ENCODE peak calls at places on chromosomes 12 and 14, in six cellular contexts. A is foreskin fibroblast, B is type B pancreatic cell, L is psoas muscle, D is endothelial cell, E is left ventricle myocardium inferior. O is an unnamed sample.

GRCh38 chr12:15151141-15152091 is 69.8 kb downstream of the RERG start:
- DNase-seq in E (no peak), L (no peak), A (no peak), B (no peak), D (no peak), O (no peak)

GRCh38 chr14:75513911-75514672 is 8.2 kb upstream of the BATF start:
- DNase-seq in A (no peak), E (no peak), B (no peak), D (no peak), L (no peak), O (no peak)

GRCh38 chr12:93453633-93454032 is 11.9 kb upstream of the UBE2N start:
- DNase-seq in D (no peak), B (no peak), E (no peak), A (no peak), L (no peak), O (no peak)

GRCh38 chr14:85399196-85399595 is 130.7 kb upstream of the FLRT2 start:
- DNase-seq in B (no peak), D (no peak), E (no peak), A (no peak), L (no peak), O (no peak)

GRCh38 chr14:75559451-75560187 is 18.8 kb upstream of the FLVCR2 start:
- DNase-seq in E (no peak), D (no peak), L (no peak), A (peak), B (no peak), O (peak)

GRCh38 chr14:59634617-59635016 is 58.0 kb upstream of the CCDC175 start:
- DNase-seq in E (no peak), A (no peak), B (no peak), L (no peak), D (no peak), O (no peak)

GRCh38 chr12:82055391-82055790 is 296.2 kb upstream of the PPFIA2 start:
- DNase-seq in B (no peak), L (no peak), D (no peak), A (no peak), E (no peak), O (no peak)

GRCh38 chr14:54189358-54190354 is 207.2 kb upstream of the CDKN3 start:
- DNase-seq in B (no peak), A (peak), D (no peak), L (no peak), E (no peak), O (no peak)

GRCh38 chr12:118418385-118419057 is 42.2 kb downstream of the SUDS3 start:
- DNase-seq in L (no peak), E (no peak), D (no peak), A (no peak), B (no peak), O (no peak)

GRCh38 chr12:14841761-14842160 is 1.6 kb downstream of the ART4 start:
- DNase-seq in D (no peak), L (peak), A (peak), E (peak), B (no peak), O (no peak)

GRCh38 chr12:53770281-53770680 is 18.5 kb upstream of the CISTR start:
- DNase-seq in L (no peak), D (no peak), B (no peak), A (peak), E (no peak), O (no peak)

GRCh38 chr12:95102916-95103671 is 29.7 kb upstream of the NR2C1 start:
- DNase-seq in D (no peak), L (no peak), A (peak), B (no peak), E (no peak), O (peak)

GRCh38 chr14:98897605-98898309 is 374.2 kb downstream of the BCL11B start:
- DNase-seq in L (no peak), E (no peak), B (no peak), A (no peak), D (no peak), O (no peak)

GRCh38 chr14:91348861-91349465 is 68.7 kb downstream of the CCDC88C start:
- DNase-seq in B (no peak), E (no peak), D (no peak), L (no peak), A (no peak), O (no peak)

GRCh38 chr12:11067514-11067913 is 5.4 kb upstream of the TAS2R46 start:
- DNase-seq in A (no peak), L (no peak), D (no peak), B (no peak), E (no peak), O (no peak)

GRCh38 chr12:71938728-71939385 is at the start of gene TPH2:
- DNase-seq in E (peak), L (peak), A (no peak), D (peak), B (peak), O (no peak)

GRCh38 chr14:104676694-104677505 is 12.5 kb upstream of the INF2 start:
- DNase-seq in E (peak), L (peak), D (peak), A (no peak), B (no peak), O (no peak)

GRCh38 chr12:104741497-104742367 is 216.4 kb downstream of the SLC41A2 start:
- DNase-seq in D (no peak), A (no peak), E (no peak), B (no peak), L (no peak), O (no peak)

DNA sequence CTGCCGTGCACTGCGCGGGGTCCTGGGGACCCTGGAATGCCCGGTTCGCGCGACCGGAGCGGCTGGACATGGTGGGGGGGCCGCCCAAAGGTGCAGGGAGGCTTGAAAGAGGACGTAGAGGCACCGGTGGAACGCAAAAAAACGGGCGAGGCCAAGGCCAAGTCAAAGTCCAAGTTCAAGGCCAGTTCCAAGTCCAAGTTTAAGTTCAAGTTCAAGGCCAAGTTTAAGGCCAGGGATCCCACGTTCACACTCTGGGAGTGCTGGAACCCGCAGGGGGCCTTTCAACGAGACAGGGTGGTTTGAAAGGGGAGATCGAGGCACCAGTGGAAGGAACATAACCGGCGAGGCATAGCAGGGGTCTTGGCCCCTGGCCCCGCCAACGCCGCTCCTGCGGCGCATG is 317.6 kb downstream of the ALG10 start:
- DNase-seq in D (no peak), A (no peak), L (no peak), E (no peak), B (no peak), O (no peak)
- TF ChIP-seq CTCF in D (no peak), A (no peak), L (no peak), E (no peak), B (no peak), O (no peak)

GRCh38 chr12:124332068-124332672 is 37.3 kb downstream of the RFLNA start:
- DNase-seq in L (no peak), E (no peak), B (no peak), A (no peak), D (peak), O (no peak)
- TF ChIP-seq CTCF in L (peak), E (peak), B (peak), A (peak), D (peak), O (no peak)

GRCh38 chr14:22370084-22370847 is 218.8 kb downstream of the DAD1 start:
- DNase-seq in E (peak), D (no peak), B (no peak), A (peak), L (no peak), O (no peak)
- TF ChIP-seq CTCF in E (no peak), D (no peak), B (no peak), A (no peak), L (no peak), O (no peak)

GRCh38 chr12:96652870-96653269 is 163.5 kb downstream of the CFAP54 start:
- DNase-seq in E (no peak), L (no peak), B (no peak), A (no peak), D (no peak), O (no peak)
- TF ChIP-seq CTCF in E (no peak), L (no peak), B (no peak), A (no peak), D (no peak), O (no peak)

GRCh38 chr14:93107383-93107782 is 8.3 kb downstream of the ITPK1 start:
- DNase-seq in B (no peak), E (no peak), L (no peak), D (no peak), A (no peak), O (no peak)

GRCh38 chr14:93103392-93104080 is 12.2 kb downstream of the ITPK1 start:
- DNase-seq in A (no peak), B (no peak), D (no peak), E (no peak), L (peak), O (peak)

GRCh38 chr14:93106541-93107156 is 9.1 kb downstream of the ITPK1 start:
- DNase-seq in B (no peak), D (no peak), A (no peak), L (no peak), E (no peak), O (no peak)

GRCh38 chr14:93105362-93105761 is 10.4 kb downstream of the ITPK1 start:
- DNase-seq in A (peak), L (peak), D (no peak), E (peak), B (no peak), O (peak)

DNA sequence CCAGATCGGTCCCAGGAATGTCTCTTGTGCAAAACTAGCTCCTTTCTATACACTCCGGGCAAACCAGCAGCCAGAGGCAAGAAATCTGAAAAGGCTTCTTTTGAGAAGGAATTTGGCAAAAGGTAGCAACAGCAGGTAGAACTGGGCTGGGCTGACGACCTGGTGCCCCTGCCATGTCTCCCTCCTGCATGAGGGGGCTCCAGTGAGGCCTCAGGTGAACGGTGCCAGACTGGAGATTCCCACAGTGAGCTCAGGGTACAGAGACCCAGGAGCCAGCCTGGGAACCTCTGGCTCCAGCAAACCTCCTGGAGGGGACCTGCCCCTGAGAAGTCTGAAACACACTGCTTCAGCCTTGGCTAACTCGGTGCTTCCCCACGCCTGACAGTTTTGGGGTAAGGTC is 10.8 kb downstream of the ITPK1 start:
- DNase-seq in D (no peak), L (no peak), B (no peak), A (no peak), E (no peak), O (no peak)
- TF ChIP-seq CTCF in D (no peak), L (no peak), B (no peak), A (no peak), E (peak), O (no peak)